ENCODE peak calls at places on chromosomes 1 and 21, in eight cellular contexts. I, U, R, W, T, K, V and X are unnamed samples.

GRCh38 chr1:96313216-96313615 is 408.4 kb upstream of the PTBP2 start:
- DNase-seq in I (no peak), U (no peak), R (no peak), W (peak), T (no peak), K (no peak), V (no peak), X (no peak)

GRCh38 chr1:20069932-20070331 is at the start of gene PLA2G5:
- DNase-seq in I (peak), U (no peak), R (no peak), W (peak), T (no peak), K (no peak), V (no peak), X (no peak)

GRCh38 chr1:58823481-58824010 is 39.7 kb upstream of the JUN start:
- DNase-seq in I (no peak), U (no peak), R (peak), W (peak), T (no peak), K (no peak), V (no peak), X (no peak)

GRCh38 chr1:205505791-205506190 is 1.3 kb downstream of the CDK18 start:
- DNase-seq in I (peak), U (no peak), R (peak), W (peak), T (no peak), K (no peak), V (no peak), X (no peak)

GRCh38 chr1:112904831-112905227 is 51.2 kb downstream of the SLC16A1 start:
- DNase-seq in I (no peak), U (no peak), R (no peak), W (no peak), T (no peak), K (no peak), V (no peak), X (no peak)

GRCh38 chr1:235875236-235875635 is 8.5 kb upstream of the LYST start:
- DNase-seq in I (no peak), U (no peak), R (no peak), W (no peak), T (no peak), K (no peak), V (no peak), X (no peak)

GRCh38 chr1:203084588-203085527 is 954 bp downstream of the MYOG start:
- DNase-seq in I (peak), U (peak), R (peak), W (no peak), T (no peak), K (no peak), V (no peak), X (no peak)

GRCh38 chr1:234724517-234725176 is 114.7 kb upstream of the IRF2BP2 start:
- DNase-seq in I (peak), U (no peak), R (no peak), W (no peak), T (no peak), K (no peak), V (no peak), X (no peak)

GRCh38 chr1:245086389-245086969 is 68.3 kb upstream of the KIF26B start:
- DNase-seq in I (no peak), U (no peak), R (no peak), W (peak), T (no peak), K (no peak), V (no peak), X (no peak)

GRCh38 chr21:40337981-40338380 is 470.7 kb downstream of the PCP4 start:
- DNase-seq in I (no peak), U (no peak), R (no peak), W (no peak), T (no peak), K (no peak), V (no peak), X (no peak)

GRCh38 chr21:26920055-26920454 is 46.8 kb downstream of the ADAMTS5 start:
- DNase-seq in I (no peak), U (no peak), R (no peak), W (peak), T (no peak), K (no peak), V (no peak), X (no peak)